ENCODE peak calls at places on chromosome 2, in seven cellular contexts. Y is aorta, H is H7, J is kidney epithelial cell, A is right cardiac atrium, F is cardiac muscle cell, R is HCT116. C is an unnamed sample.

GRCh38 chr2:156411835-156412234 is 24.3 kb upstream of the GPD2 start:
- DNase-seq in Y (no peak), H (no peak), J (no peak), A (no peak), F (no peak), R (no peak), C (no peak)

GRCh38 chr2:201643216-201643651 is at the start of gene TMEM237:
- DNase-seq in Y (peak), H (peak), J (no peak), A (peak), F (peak), R (peak), C (no peak)

GRCh38 chr2:109195193-109196045 is 66.4 kb downstream of the SH3RF3 start:
- DNase-seq in Y (no peak), H (peak), J (no peak), A (peak), F (peak), R (no peak), C (no peak)

GRCh38 chr2:26011990-26012856 is 21.7 kb upstream of the RAB10 start:
- DNase-seq in Y (no peak), H (no peak), J (no peak), A (peak), F (peak), R (peak), C (peak)

GRCh38 chr2:236946871-236947270 is 138.8 kb upstream of the COPS8 start:
- DNase-seq in Y (no peak), H (no peak), J (no peak), A (no peak), F (no peak), R (no peak), C (peak)

GRCh38 chr2:43387092-43388062 is 161.0 kb upstream of the ZFP36L2 start:
- DNase-seq in Y (no peak), H (no peak), J (no peak), A (no peak), F (no peak), R (no peak), C (peak)

GRCh38 chr2:119024152-119024551 is 82.2 kb downstream of the MARCO start:
- DNase-seq in Y (no peak), H (no peak), J (no peak), A (no peak), F (no peak), R (no peak), C (no peak)

GRCh38 chr2:144707927-144708326 is 188.0 kb upstream of the ZEB2 start:
- DNase-seq in Y (no peak), H (no peak), J (no peak), A (no peak), F (no peak), R (no peak), C (no peak)

GRCh38 chr2:233708942-233709341 is 3.8 kb upstream of the UGT1A5 start:
- DNase-seq in Y (no peak), H (no peak), J (no peak), A (no peak), F (no peak), R (no peak), C (peak)

GRCh38 chr2:97355176-97355575 is 234.5 kb downstream of the ANKRD36B start:
- DNase-seq in Y (no peak), H (no peak), J (no peak), A (no peak), F (no peak), R (no peak), C (no peak)

GRCh38 chr2:60066096-60066839 is 487.2 kb downstream of the BCL11A start:
- DNase-seq in Y (no peak), H (no peak), J (no peak), A (no peak), F (no peak), R (no peak), C (no peak)

GRCh38 chr2:83674050-83674449 is 785.0 kb downstream of the SUCLG1 start:
- DNase-seq in Y (no peak), H (no peak), J (no peak), A (no peak), F (no peak), R (no peak), C (no peak)

GRCh38 chr2:23414876-23415275 is 29.9 kb downstream of the KLHL29 start:
- DNase-seq in Y (no peak), H (peak), J (no peak), A (no peak), F (no peak), R (no peak), C (peak)

GRCh38 chr2:217223222-217223930 is 363.5 kb upstream of the TNP1 start:
- DNase-seq in Y (no peak), H (no peak), J (peak), A (no peak), F (no peak), R (no peak), C (peak)

GRCh38 chr2:239727776-239728600 is 297.2 kb downstream of the NDUFA10 start:
- DNase-seq in Y (peak), H (no peak), J (no peak), A (peak), F (no peak), R (no peak), C (no peak)

GRCh38 chr2:20635096-20635475 is 15.8 kb downstream of the HS1BP3 start:
- DNase-seq in Y (peak), H (no peak), J (no peak), A (no peak), F (no peak), R (no peak), C (no peak)

GRCh38 chr2:181894381-181894780 is 2.9 kb downstream of the ITPRID2 start:
- DNase-seq in Y (no peak), H (no peak), J (no peak), A (no peak), F (no peak), R (no peak), C (no peak)

GRCh38 chr2:133498615-133499585 is 69.4 kb downstream of the NCKAP5 start:
- DNase-seq in Y (no peak), H (no peak), J (no peak), A (no peak), F (no peak), R (no peak), C (no peak)

GRCh38 chr2:73282924-73283544 is 1.2 kb downstream of the FBXO41 start:
- DNase-seq in Y (no peak), H (peak), J (no peak), A (no peak), F (no peak), R (no peak), C (no peak)
- H3K4me3 ChIP-seq in Y (no peak), H (peak), J (no peak), A (no peak), F (peak), R (peak), C (no peak)

GRCh38 chr2:110204408-110205385 is at the start of gene NPHP1:
- DNase-seq in Y (peak), H (peak), J (peak), A (peak), F (peak), R (peak), C (peak)

DNA sequence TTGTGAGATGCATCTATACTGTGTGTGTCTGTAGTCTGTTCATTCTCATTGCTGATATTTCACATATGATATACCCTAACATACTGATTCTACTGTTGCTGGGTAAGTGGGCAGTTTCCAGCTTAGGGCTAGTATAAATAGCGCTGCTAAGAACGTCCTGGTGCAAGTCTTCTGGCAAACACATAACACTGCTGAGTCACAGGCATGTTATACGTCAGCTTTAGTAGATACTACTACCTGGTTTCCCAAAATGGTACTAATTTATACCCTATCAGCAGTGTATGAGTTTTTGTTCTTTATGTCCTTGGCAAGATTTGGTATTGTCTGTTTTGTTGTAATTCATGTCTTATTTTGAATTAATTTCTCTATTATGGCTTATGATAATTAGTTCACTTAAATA is 1.2 kb upstream of the NPHP1 start:
- DNase-seq in Y (no peak), H (no peak), J (no peak), A (no peak), F (no peak), R (no peak), C (peak)
- H3K4me3 ChIP-seq in Y (no peak), H (no peak), J (no peak), A (no peak), F (no peak), R (no peak), C (no peak)

DNA sequence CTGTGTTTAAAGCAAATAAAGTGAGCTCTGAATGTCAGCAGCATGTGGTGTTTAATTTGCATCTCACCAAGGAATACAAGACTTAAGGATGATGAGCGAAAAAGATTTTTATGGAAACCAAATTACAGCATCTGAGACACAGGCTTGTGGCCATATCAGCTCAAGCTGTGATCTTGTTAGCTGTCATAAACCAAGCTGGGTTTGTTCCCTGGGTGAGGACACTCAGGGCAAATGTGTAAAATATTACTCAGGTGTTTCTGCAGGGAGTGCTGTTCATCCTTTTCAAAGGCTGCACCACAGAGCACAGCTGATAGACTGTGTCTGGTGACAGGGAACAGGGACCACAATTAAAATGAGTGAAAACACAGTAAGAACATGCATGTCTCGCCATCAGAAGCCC is 129.4 kb upstream of the REV1 start:
- DNase-seq in Y (no peak), H (no peak), J (no peak), A (no peak), F (no peak), R (no peak), C (no peak)
- H3K4me3 ChIP-seq in Y (no peak), H (no peak), J (no peak), A (no peak), F (no peak), R (no peak), C (no peak)

GRCh38 chr2:104864751-104865470 is 11.0 kb downstream of the POU3F3 start:
- DNase-seq in Y (no peak), H (no peak), J (no peak), A (no peak), F (no peak), R (no peak), C (no peak)

GRCh38 chr2:104867351-104868080 is 13.6 kb downstream of the POU3F3 start:
- DNase-seq in Y (no peak), H (peak), J (no peak), A (no peak), F (no peak), R (no peak), C (no peak)

GRCh38 chr2:104868081-104868806 is 14.3 kb downstream of the POU3F3 start:
- DNase-seq in Y (no peak), H (peak), J (no peak), A (no peak), F (no peak), R (no peak), C (no peak)

GRCh38 chr2:104866122-104866864 is 12.4 kb downstream of the POU3F3 start:
- DNase-seq in Y (no peak), H (no peak), J (no peak), A (no peak), F (no peak), R (no peak), C (no peak)

GRCh38 chr2:104866883-104867350 is 13.0 kb downstream of the POU3F3 start:
- DNase-seq in Y (no peak), H (peak), J (no peak), A (no peak), F (no peak), R (no peak), C (no peak)
- H3K4me3 ChIP-seq in Y (no peak), H (no peak), J (peak), A (no peak), F (no peak), R (no peak), C (no peak)

GRCh38 chr2:66693007-66693965 is 258.4 kb downstream of the MEIS1 start:
- DNase-seq in Y (no peak), H (no peak), J (no peak), A (no peak), F (no peak), R (no peak), C (no peak)
- H3K4me3 ChIP-seq in Y (no peak), H (no peak), J (no peak), A (no peak), F (no peak), R (no peak), C (no peak)

GRCh38 chr2:205947621-205948495 is 138.1 kb downstream of the INO80D start:
- DNase-seq in Y (peak), H (peak), J (no peak), A (peak), F (peak), R (peak), C (peak)
- H3K4me3 ChIP-seq in Y (no peak), H (no peak), J (no peak), A (no peak), F (no peak), R (no peak), C (peak)

DNA sequence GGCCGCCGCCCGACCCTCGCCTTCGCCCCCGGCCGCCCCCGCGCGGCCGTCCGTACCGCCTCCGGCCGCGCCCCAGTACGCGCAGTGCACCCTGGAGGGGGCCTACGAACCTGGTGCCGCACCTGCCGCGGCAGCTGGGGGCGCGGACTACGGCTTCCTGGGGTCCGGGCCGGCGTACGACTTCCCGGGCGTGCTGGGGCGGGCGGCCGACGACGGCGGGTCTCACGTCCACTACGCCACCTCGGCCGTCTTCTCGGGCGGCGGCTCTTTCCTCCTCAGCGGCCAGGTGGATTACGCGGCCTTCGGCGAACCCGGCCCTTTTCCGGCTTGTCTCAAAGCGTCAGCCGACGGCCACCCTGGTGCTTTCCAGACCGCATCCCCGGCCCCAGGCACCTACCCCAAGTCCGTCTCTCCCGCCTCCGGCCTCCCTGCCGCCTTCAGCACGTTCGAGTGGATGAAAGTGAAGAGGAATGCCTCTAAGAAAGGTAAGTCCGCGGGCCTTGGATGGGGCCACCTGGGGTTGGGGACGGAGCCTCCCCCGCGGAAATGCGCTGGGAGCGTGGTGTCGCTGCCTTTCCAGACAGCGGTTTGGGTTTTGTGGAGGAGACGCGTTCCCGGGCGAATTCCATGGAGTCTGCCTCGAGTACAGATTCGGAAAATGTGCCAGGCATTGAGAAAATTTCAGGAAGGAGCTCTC is 649 bp downstream of the HOXD1 start:
- DNase-seq in Y (peak), H (peak), J (no peak), A (peak), F (no peak), R (no peak), C (no peak)
- H3K4me3 ChIP-seq in Y (peak), H (peak), J (peak), A (peak), F (peak), R (no peak), C (peak)

GRCh38 chr2:44579136-44579836 is 217.5 kb downstream of the CAMKMT start:
- DNase-seq in Y (no peak), H (no peak), J (no peak), A (no peak), F (peak), R (no peak), C (peak)
- H3K4me3 ChIP-seq in Y (no peak), H (no peak), J (no peak), A (no peak), F (no peak), R (no peak), C (no peak)

GRCh38 chr2:11870584-11870983 is 124.2 kb downstream of the LPIN1 start:
- DNase-seq in Y (no peak), H (no peak), J (no peak), A (no peak), F (no peak), R (no peak), C (no peak)
- H3K4me3 ChIP-seq in Y (no peak), H (no peak), J (no peak), A (no peak), F (no peak), R (no peak), C (no peak)

C was measured in fibroblast of mammary gland.